ENCODE peak calls at places on chromosomes 12 and 14, in four cellular contexts. O, E, V and A are unnamed samples.

GRCh38 chr12:126191037-126191891 is 1126.0 kb downstream of the AACS start:
- DNase-seq in O (no peak), E (no peak), V (peak), A (no peak)

GRCh38 chr12:10408842-10409241 is 715 bp downstream of the KLRC4 start:
- DNase-seq in O (no peak), E (no peak), V (no peak), A (no peak)

GRCh38 chr14:106840258-106840657 is 1313.9 kb downstream of the TMEM121 start:
- DNase-seq in O (no peak), E (peak), V (no peak), A (no peak)

GRCh38 chr14:88476375-88476774 is 78.4 kb downstream of the PTPN21 start:
- DNase-seq in O (no peak), E (no peak), V (no peak), A (no peak)

GRCh38 chr12:102992297-102992696 is 34.8 kb downstream of the ASCL1 start:
- DNase-seq in O (no peak), E (no peak), V (no peak), A (no peak)

GRCh38 chr12:94297876-94298520 is 149.6 kb downstream of the PLXNC1 start:
- DNase-seq in O (no peak), E (no peak), V (peak), A (no peak)

GRCh38 chr14:59926534-59926933 is 6.6 kb downstream of the LRRC9 start:
- DNase-seq in O (no peak), E (no peak), V (no peak), A (no peak)

GRCh38 chr12:68497702-68498101 is 113.0 kb upstream of the RAP1B start:
- DNase-seq in O (no peak), E (no peak), V (peak), A (peak)

GRCh38 chr12:120905856-120906384 is 1.8 kb upstream of the SPPL3 start:
- DNase-seq in O (no peak), E (no peak), V (no peak), A (peak)

GRCh38 chr14:58718226-58718625 is 80.5 kb downstream of the DACT1 start:
- DNase-seq in O (no peak), E (no peak), V (no peak), A (no peak)

GRCh38 chr12:124222368-124223245 is 72.3 kb upstream of the RFLNA start:
- DNase-seq in O (no peak), E (no peak), V (no peak), A (no peak)

GRCh38 chr14:101808020-101808641 is 46.6 kb downstream of the PPP2R5C start:
- DNase-seq in O (no peak), E (no peak), V (no peak), A (no peak)

GRCh38 chr12:24360057-24360456 is 410.6 kb upstream of the SOX5 start:
- DNase-seq in O (no peak), E (no peak), V (no peak), A (no peak)

GRCh38 chr12:50055831-50056628 is 1.4 kb upstream of the ASIC1 start:
- DNase-seq in O (no peak), E (peak), V (peak), A (peak)

GRCh38 chr14:47365248-47365647 is 310.2 kb downstream of the MDGA2 start:
- DNase-seq in O (no peak), E (no peak), V (no peak), A (no peak)

GRCh38 chr12:130920711-130921381 is 32.9 kb upstream of the ADGRD1 start:
- DNase-seq in O (peak), E (no peak), V (peak), A (no peak)

GRCh38 chr12:130632582-130633174 is 83.4 kb downstream of the RIMBP2 start:
- DNase-seq in O (peak), E (no peak), V (no peak), A (no peak)

GRCh38 chr14:97459180-97459579 is 662.0 kb downstream of the VRK1 start:
- DNase-seq in O (no peak), E (peak), V (no peak), A (no peak)

GRCh38 chr12:33226671-33227070 is 212.9 kb downstream of the SYT10 start:
- DNase-seq in O (no peak), E (no peak), V (no peak), A (no peak)

GRCh38 chr12:124259168-124260066 is 35.5 kb upstream of the RFLNA start:
- DNase-seq in O (no peak), E (peak), V (peak), A (peak)

GRCh38 chr14:83478741-83479140 is 1945.1 kb upstream of the SEL1L start:
- DNase-seq in O (no peak), E (no peak), V (peak), A (no peak)

GRCh38 chr12:89333564-89334252 is 18.6 kb downstream of the DUSP6 start:
- DNase-seq in O (no peak), E (peak), V (no peak), A (no peak)

DNA sequence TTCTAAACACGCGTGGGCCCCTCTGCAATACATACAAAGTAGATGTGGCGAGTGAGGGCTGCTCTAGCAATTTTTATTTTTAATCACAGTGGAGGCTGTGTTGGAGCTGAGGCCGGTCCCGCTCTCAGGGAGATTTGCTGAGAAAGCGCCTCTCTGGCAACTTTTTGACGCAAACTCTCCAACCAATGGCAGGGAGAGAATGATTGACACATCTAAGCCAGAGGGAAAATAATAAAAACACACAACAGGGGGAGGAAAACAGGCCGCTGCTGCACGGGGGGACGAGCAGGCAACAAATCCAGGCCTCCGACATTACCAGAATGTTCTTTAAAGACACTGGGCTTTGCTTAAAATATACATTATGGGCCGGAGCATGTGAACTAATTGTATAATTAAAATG is at the start of gene OTX2:
- DNase-seq in O (no peak), E (no peak), V (no peak), A (no peak)
- H3K4me3 ChIP-seq in O (no peak), E (no peak), V (no peak), A (no peak)

GRCh38 chr14:65470404-65470880 is 57.9 kb downstream of the FUT8 start:
- DNase-seq in O (no peak), E (no peak), V (no peak), A (no peak)

GRCh38 chr14:65476290-65476941 is 63.9 kb downstream of the FUT8 start:
- DNase-seq in O (no peak), E (no peak), V (no peak), A (no peak)

GRCh38 chr14:65471038-65471878 is 58.7 kb downstream of the FUT8 start:
- DNase-seq in O (no peak), E (no peak), V (no peak), A (no peak)

GRCh38 chr14:65469903-65470302 is 57.4 kb downstream of the FUT8 start:
- DNase-seq in O (no peak), E (no peak), V (no peak), A (no peak)

DNA sequence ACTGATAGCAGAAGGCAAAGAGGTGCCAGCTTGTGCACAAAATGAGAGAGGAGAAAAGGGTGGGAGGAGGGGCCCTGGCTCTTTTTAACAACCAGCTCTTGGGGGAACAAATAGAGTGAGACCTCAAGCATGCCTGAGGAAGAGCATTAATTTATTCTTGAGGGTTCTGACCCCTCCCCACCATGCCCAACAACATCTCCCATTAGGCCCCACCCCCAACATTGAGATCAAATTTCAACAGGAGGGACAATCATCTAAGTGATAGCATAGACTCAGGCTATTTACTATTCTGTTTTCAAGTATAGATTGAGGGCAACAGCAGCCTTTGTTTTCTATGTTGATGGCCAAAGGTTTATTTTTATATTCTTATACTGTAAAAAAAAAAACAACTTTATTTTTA is 59.7 kb downstream of the FUT8 start:
- DNase-seq in O (no peak), E (no peak), V (no peak), A (no peak)
- H3K4me3 ChIP-seq in O (no peak), E (no peak), V (no peak), A (no peak)

GRCh38 chr14:90040411-90040810 is 21.4 kb upstream of the KCNK13 start:
- DNase-seq in O (no peak), E (no peak), V (no peak), A (no peak)
- H3K4me3 ChIP-seq in O (no peak), E (no peak), V (no peak), A (no peak)

DNA sequence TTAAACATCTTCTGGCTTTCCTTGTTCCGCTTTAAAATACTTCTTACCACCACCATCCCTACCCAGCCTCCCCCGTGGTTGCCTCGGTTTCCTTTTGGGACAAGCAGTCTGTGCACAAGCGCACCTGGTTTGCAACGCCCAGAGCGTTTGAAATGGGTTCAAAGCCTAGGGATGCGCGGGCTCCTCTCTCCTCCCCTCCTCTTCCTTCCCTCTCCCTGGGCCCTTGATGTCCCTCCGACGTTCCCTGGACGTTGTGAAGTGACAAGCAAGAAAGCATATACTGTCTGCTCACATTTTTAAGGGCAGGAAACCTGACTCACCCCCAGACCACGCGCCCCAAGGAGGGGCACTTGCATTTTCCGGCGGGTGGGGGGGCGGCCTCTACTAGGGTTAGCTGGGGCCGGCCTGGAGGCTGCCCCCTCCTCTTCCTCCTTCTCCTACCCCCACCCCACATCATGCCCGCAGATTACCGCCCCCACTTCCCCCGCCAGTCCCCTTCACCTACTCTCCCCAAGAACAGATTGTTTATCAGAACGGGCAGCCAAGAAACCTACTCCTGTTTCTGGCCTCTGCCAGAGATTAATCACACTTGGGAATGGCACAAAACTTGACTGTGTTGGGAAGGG is 9.5 kb upstream of the IRF2BPL start:
- DNase-seq in O (peak), E (peak), V (no peak), A (no peak)
- H3K4me3 ChIP-seq in O (no peak), E (no peak), V (no peak), A (no peak)

GRCh38 chr12:122730215-122731014 is at the start of gene HCAR1:
- DNase-seq in O (no peak), E (peak), V (peak), A (peak)

GRCh38 chr12:122732170-122732569 is 1.5 kb upstream of the HCAR1 start:
- DNase-seq in O (no peak), E (no peak), V (no peak), A (no peak)

GRCh38 chr12:122726056-122726558 is 4.5 kb downstream of the HCAR1 start:
- DNase-seq in O (no peak), E (no peak), V (no peak), A (peak)

GRCh38 chr12:122732611-122733010 is 2.0 kb upstream of the HCAR1 start:
- DNase-seq in O (no peak), E (no peak), V (no peak), A (no peak)

GRCh38 chr12:122729583-122730214 is 945 bp downstream of the HCAR1 start:
- DNase-seq in O (no peak), E (no peak), V (no peak), A (peak)
- H3K4me3 ChIP-seq in O (no peak), E (no peak), V (no peak), A (peak)

GRCh38 chr14:51658441-51659173 is 6.9 kb downstream of the FRMD6 start:
- DNase-seq in O (no peak), E (no peak), V (no peak), A (no peak)
- H3K4me3 ChIP-seq in O (no peak), E (no peak), V (no peak), A (no peak)

DNA sequence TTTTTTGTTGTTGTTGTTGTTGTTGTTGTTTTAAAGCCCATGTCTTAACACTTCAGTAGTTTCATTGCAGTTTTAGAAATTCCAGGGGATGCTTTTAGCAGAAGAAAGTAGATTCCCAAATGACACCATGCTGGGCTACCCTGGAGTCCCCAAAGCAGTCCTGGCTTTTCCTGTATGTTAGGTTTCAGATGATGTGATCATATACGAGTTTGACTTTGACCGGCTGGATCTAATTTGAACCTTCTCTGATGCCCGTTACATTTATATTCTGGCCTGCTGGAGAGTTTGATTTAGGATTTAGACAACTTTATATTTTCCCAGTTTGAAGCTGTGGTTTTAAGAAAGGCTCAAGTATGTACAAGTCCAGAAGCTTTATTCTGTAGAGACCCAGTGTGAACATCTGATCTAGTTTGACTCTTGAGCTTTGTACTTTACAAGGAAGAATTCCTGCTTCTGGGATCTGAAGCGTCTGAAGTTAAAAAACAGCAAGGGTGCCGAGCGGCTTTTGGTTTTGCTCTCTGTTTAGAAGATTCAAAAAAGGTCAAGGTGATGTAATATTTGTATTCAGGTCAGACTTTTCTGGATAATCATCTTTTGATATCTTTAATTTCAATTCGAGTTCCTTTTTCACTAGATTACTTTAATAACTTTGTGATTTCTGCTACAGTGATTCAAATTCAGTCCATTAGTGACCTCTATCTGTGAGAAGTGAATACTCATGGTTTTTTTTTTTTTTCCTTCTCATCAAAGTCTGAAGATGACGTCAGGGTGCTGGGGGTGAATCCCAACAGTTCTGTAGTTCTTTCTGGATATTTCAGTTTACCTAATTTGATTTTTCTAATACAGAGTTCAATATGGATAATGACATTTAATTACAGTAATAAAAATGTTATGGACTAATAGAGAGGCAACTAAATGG is 6.2 kb downstream of the FLRT2 start:
- DNase-seq in O (no peak), E (no peak), V (peak), A (peak)
- H3K4me3 ChIP-seq in O (peak), E (no peak), V (peak), A (peak)

GRCh38 chr14:75185251-75186040 is 9.0 kb upstream of the TMED10 start:
- DNase-seq in O (no peak), E (no peak), V (no peak), A (no peak)
- H3K4me3 ChIP-seq in O (no peak), E (no peak), V (no peak), A (no peak)